ENCODE peak calls at places on chromosome 10, in six cellular contexts. R is gastrocnemius medialis, M is IMR-90, G is uterus, J is adrenal gland, L is heart left ventricle. P is an unnamed sample.

GRCh38 chr10:98039690-98040381 is 9.4 kb upstream of the CRTAC1 start:
- DNase-seq in R (no peak), M (no peak), G (no peak), J (no peak), L (no peak), P (no peak)

GRCh38 chr10:73979428-73980407 is 18.2 kb upstream of the VCL start:
- DNase-seq in R (no peak), M (no peak), G (no peak), J (no peak), L (no peak), P (no peak)

GRCh38 chr10:29266641-29267040 is 22.2 kb upstream of the LYZL1 start:
- DNase-seq in R (no peak), M (no peak), G (no peak), J (no peak), L (no peak), P (no peak)

GRCh38 chr10:124152139-124152780 is 58.9 kb upstream of the CHST15 start:
- DNase-seq in R (peak), M (peak), G (no peak), J (peak), L (no peak), P (peak)

GRCh38 chr10:7027913-7028808 is 382.7 kb downstream of the SFMBT2 start:
- DNase-seq in R (no peak), M (peak), G (no peak), J (no peak), L (no peak), P (no peak)

GRCh38 chr10:26463986-26464385 is 25.8 kb downstream of the APBB1IP start:
- DNase-seq in R (no peak), M (no peak), G (no peak), J (no peak), L (no peak), P (no peak)

GRCh38 chr10:67969875-67970274 is 85.4 kb downstream of the SIRT1 start:
- DNase-seq in R (no peak), M (peak), G (no peak), J (no peak), L (no peak), P (no peak)

GRCh38 chr10:34789993-34790506 is 25.0 kb downstream of the PARD3 start:
- DNase-seq in R (no peak), M (no peak), G (no peak), J (no peak), L (no peak), P (no peak)

GRCh38 chr10:118409295-118409694 is 67.2 kb upstream of the FAM204A start:
- DNase-seq in R (no peak), M (peak), G (no peak), J (no peak), L (no peak), P (no peak)

GRCh38 chr10:79001082-79001885 is 67.5 kb upstream of the ZMIZ1 start:
- DNase-seq in R (no peak), M (peak), G (no peak), J (no peak), L (peak), P (no peak)

GRCh38 chr10:61343781-61344180 is 109.4 kb downstream of the TMEM26 start:
- DNase-seq in R (no peak), M (no peak), G (no peak), J (no peak), L (no peak), P (no peak)

GRCh38 chr10:114526497-114527238 is 122.4 kb upstream of the AFAP1L2 start:
- DNase-seq in R (peak), M (peak), G (peak), J (peak), L (peak), P (peak)
- TF ChIP-seq POLR2A in R (peak), M (no peak), G (peak), J (no peak), L (no peak), P (no peak)

GRCh38 chr10:50420166-50420565 is 168.8 kb upstream of the ASAH2 start:
- DNase-seq in R (no peak), M (no peak), G (no peak), J (no peak), L (no peak), P (no peak)

GRCh38 chr10:50417906-50418697 is 166.8 kb upstream of the ASAH2 start:
- DNase-seq in R (peak), M (peak), G (peak), J (peak), L (peak), P (peak)

GRCh38 chr10:50419756-50420155 is 168.4 kb upstream of the ASAH2 start:
- DNase-seq in R (no peak), M (no peak), G (no peak), J (no peak), L (no peak), P (no peak)

GRCh38 chr10:50417486-50417905 is 166.2 kb upstream of the ASAH2 start:
- DNase-seq in R (no peak), M (peak), G (no peak), J (no peak), L (no peak), P (no peak)

GRCh38 chr10:50419091-50419490 is 167.8 kb upstream of the ASAH2 start:
- DNase-seq in R (no peak), M (no peak), G (no peak), J (no peak), L (no peak), P (no peak)
- H3K4me3 ChIP-seq in R (peak), M (no peak), G (no peak), J (peak), L (peak), P (no peak)

GRCh38 chr10:30542001-30542861 is 87.3 kb downstream of the LYZL2 start:
- DNase-seq in R (no peak), M (no peak), G (no peak), J (peak), L (no peak), P (no peak)
- TF ChIP-seq POLR2A in R (no peak), M (no peak), G (no peak), J (no peak), L (no peak), P (no peak)

GRCh38 chr10:126905776-126906703 is 812 bp downstream of the DOCK1 start:
- DNase-seq in R (no peak), M (peak), G (no peak), J (no peak), L (peak), P (peak)
- H3K4me3 ChIP-seq in R (peak), M (peak), G (peak), J (peak), L (peak), P (peak)

GRCh38 chr10:93437000-93437945 is 44.9 kb downstream of the MYOF start:
- DNase-seq in R (peak), M (peak), G (peak), J (peak), L (no peak), P (no peak)
- TF ChIP-seq POLR2A in R (peak), M (peak), G (peak), J (peak), L (no peak), P (no peak)

GRCh38 chr10:102408081-102408727 is 10.4 kb downstream of the PSD start:
- DNase-seq in R (no peak), M (no peak), G (peak), J (peak), L (no peak), P (no peak)
- H3K4me3 ChIP-seq in R (no peak), M (peak), G (peak), J (peak), L (peak), P (peak)

GRCh38 chr10:109968954-109969644 is 38.7 kb upstream of the ADD3 start:
- DNase-seq in R (no peak), M (no peak), G (no peak), J (no peak), L (no peak), P (no peak)

GRCh38 chr10:109969907-109970306 is 37.9 kb upstream of the ADD3 start:
- DNase-seq in R (no peak), M (no peak), G (no peak), J (no peak), L (no peak), P (no peak)

GRCh38 chr10:109966961-109967738 is 40.6 kb upstream of the ADD3 start:
- DNase-seq in R (no peak), M (peak), G (no peak), J (peak), L (no peak), P (no peak)

GRCh38 chr10:109964318-109964717 is 41.0 kb upstream of the XPNPEP1 start:
- DNase-seq in R (no peak), M (no peak), G (no peak), J (no peak), L (no peak), P (no peak)

DNA sequence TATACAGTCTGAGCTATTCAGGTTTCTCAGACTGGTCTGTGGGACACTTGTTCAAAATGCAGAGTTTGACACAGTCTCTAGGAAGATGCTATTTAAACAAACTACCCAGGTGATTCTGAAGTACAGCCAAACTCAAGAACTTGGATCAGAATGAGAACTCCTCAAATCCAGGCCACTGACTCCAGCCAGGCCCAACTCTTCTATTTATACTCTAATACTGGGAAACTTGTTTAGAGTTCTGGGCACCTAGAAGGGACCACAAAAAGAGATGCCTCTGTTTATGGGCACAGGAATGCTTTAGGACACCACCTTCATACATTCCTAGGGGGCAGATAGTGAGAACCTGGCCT is 40.1 kb upstream of the ADD3 start:
- DNase-seq in R (no peak), M (no peak), G (no peak), J (no peak), L (no peak), P (no peak)
- TF ChIP-seq POLR2A in R (no peak), M (no peak), G (no peak), J (no peak), L (no peak), P (no peak)

DNA sequence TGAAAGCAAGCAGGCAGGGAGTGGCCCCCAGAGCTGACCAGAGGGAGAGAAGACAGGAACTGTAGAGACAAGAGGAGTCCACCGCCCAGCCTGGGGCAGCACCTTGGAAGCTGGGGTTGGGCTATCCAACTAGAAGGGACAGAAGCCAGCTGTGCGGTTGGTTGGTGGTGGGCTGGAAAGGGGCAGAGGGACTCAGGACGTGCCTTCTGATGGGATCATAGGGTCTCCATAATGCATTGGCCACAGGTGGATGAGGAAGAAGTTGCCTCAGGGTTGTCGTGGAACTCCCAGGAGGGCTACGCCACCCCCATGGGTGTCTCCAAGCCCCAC is 114.0 kb upstream of the RET start:
- DNase-seq in R (no peak), M (no peak), G (no peak), J (no peak), L (peak), P (no peak)
- H3K4me3 ChIP-seq in R (no peak), M (no peak), G (no peak), J (no peak), L (no peak), P (no peak)

DNA sequence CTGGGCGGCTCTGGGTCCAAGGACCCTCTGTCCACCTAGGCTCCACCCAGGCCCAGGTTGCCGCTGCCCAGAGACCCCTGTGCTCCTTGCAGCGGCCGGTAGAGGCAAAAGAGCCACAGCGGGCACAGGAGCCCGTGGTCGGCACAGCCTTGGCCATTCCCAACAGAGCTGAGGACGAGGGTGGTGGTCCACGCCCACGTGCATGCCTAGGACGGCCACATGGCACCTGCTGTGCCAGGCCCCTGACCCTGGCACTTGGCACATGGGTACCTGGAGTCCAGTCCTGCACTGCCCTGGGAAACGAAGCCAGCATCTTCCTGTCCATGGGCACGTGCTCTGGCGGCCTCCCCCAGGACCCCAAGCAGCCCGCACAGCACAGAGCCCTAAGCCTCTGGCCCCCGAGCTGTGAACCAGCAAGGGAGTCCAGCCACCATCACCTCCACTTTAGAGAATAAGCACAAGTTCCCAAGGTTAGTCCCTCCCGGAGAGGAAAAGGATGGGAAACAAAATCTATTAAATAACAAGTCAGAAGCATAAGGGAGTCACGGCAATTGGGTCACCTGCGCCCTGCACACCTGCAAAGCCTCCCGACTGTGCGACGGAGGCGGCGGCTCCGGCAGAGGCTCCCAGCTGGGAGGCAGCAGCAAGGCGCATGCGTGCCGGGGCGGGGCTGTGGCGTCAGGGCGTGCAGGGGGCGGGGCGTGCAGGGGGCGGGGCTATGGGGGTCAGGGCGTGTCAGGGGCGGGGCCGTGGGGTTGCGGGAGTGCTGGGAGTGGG is 59.1 kb downstream of the STK32C start:
- DNase-seq in R (peak), M (no peak), G (no peak), J (no peak), L (peak), P (peak)
- TF ChIP-seq POLR2A in R (no peak), M (no peak), G (no peak), J (no peak), L (no peak), P (no peak)

P was measured in spleen.